ENCODE peak calls at places on chromosomes 12 and 14, in five cellular contexts. One of them, this sample, is unnamed.

GRCh38 chr14:104658325-104658712 is 31.1 kb upstream of the INF2 start:
- DNase-seq in anterior cingulate cortex: no peak
- DNase-seq in MG63: no peak
- DNase-seq in NAMALWA: peak
- DNase-seq in OCI-M1: no peak
- DNase-seq in this sample: no peak

GRCh38 chr12:104514127-104514810 is 57.5 kb downstream of the CHST11 start:
- DNase-seq in MG63: no peak
- DNase-seq in anterior cingulate cortex: no peak
- DNase-seq in OCI-M1: no peak
- DNase-seq in NAMALWA: no peak
- DNase-seq in this sample: no peak

GRCh38 chr12:4535092-4535491 is 3.6 kb upstream of the RAD51AP1 start:
- DNase-seq in OCI-M1: no peak
- DNase-seq in MG63: no peak
- DNase-seq in anterior cingulate cortex: no peak
- DNase-seq in NAMALWA: peak
- DNase-seq in this sample: no peak

GRCh38 chr12:116456683-116457082 is 102.5 kb upstream of the MAP1LC3B2 start:
- DNase-seq in anterior cingulate cortex: no peak
- DNase-seq in NAMALWA: no peak
- DNase-seq in MG63: no peak
- DNase-seq in OCI-M1: no peak
- DNase-seq in this sample: no peak

GRCh38 chr14:60510254-60510975 is 1.5 kb downstream of the SIX6 start:
- DNase-seq in OCI-M1: no peak
- DNase-seq in MG63: no peak
- DNase-seq in anterior cingulate cortex: no peak
- DNase-seq in NAMALWA: no peak
- DNase-seq in this sample: no peak

GRCh38 chr12:88571543-88571942 is 8.7 kb downstream of the KITLG start:
- DNase-seq in anterior cingulate cortex: no peak
- DNase-seq in MG63: peak
- DNase-seq in OCI-M1: no peak
- DNase-seq in NAMALWA: no peak
- DNase-seq in this sample: no peak

GRCh38 chr12:52976574-52977071 is 27.7 kb downstream of the KRT18 start:
- DNase-seq in OCI-M1: no peak
- DNase-seq in MG63: no peak
- DNase-seq in NAMALWA: no peak
- DNase-seq in anterior cingulate cortex: no peak
- DNase-seq in this sample: no peak

GRCh38 chr14:91998667-91999570 is 40.9 kb downstream of the TRIP11 start:
- DNase-seq in OCI-M1: peak
- DNase-seq in anterior cingulate cortex: no peak
- DNase-seq in NAMALWA: no peak
- DNase-seq in MG63: no peak
- DNase-seq in this sample: no peak

GRCh38 chr12:11652351-11653040 is 3.0 kb downstream of the ETV6 start:
- DNase-seq in NAMALWA: peak
- DNase-seq in anterior cingulate cortex: no peak
- DNase-seq in MG63: peak
- DNase-seq in OCI-M1: peak
- DNase-seq in this sample: peak

GRCh38 chr12:117680311-117680710 is 288.5 kb downstream of the KSR2 start:
- DNase-seq in NAMALWA: no peak
- DNase-seq in anterior cingulate cortex: no peak
- DNase-seq in OCI-M1: no peak
- DNase-seq in MG63: no peak
- DNase-seq in this sample: no peak

GRCh38 chr12:96236221-96236822 is 42.1 kb downstream of the ELK3 start:
- DNase-seq in anterior cingulate cortex: no peak
- DNase-seq in NAMALWA: no peak
- DNase-seq in OCI-M1: no peak
- DNase-seq in MG63: peak
- DNase-seq in this sample: peak

GRCh38 chr14:22715890-22716289 is 50.6 kb upstream of the OXA1L start:
- DNase-seq in NAMALWA: no peak
- DNase-seq in MG63: no peak
- DNase-seq in anterior cingulate cortex: no peak
- DNase-seq in OCI-M1: no peak
- DNase-seq in this sample: no peak

GRCh38 chr14:34052658-34053014 is 101.8 kb upstream of the EGLN3 start:
- DNase-seq in NAMALWA: no peak
- DNase-seq in anterior cingulate cortex: no peak
- DNase-seq in OCI-M1: no peak
- DNase-seq in MG63: peak
- DNase-seq in this sample: peak

GRCh38 chr12:120267736-120268135 is 2.2 kb upstream of the PXN start:
- DNase-seq in OCI-M1: no peak
- DNase-seq in MG63: no peak
- DNase-seq in anterior cingulate cortex: no peak
- DNase-seq in NAMALWA: no peak
- DNase-seq in this sample: no peak

GRCh38 chr14:69043598-69044267 is 64.6 kb upstream of the ACTN1 start:
- DNase-seq in NAMALWA: no peak
- DNase-seq in anterior cingulate cortex: no peak
- DNase-seq in OCI-M1: peak
- DNase-seq in MG63: peak
- DNase-seq in this sample: peak

GRCh38 chr12:3542911-3543310 is 51.9 kb downstream of the PRMT8 start:
- DNase-seq in MG63: no peak
- DNase-seq in OCI-M1: no peak
- DNase-seq in anterior cingulate cortex: no peak
- DNase-seq in NAMALWA: no peak
- DNase-seq in this sample: no peak

GRCh38 chr12:92973614-92974013 is 44.5 kb upstream of the EEA1 start:
- DNase-seq in anterior cingulate cortex: no peak
- DNase-seq in NAMALWA: no peak
- DNase-seq in MG63: peak
- DNase-seq in OCI-M1: peak
- DNase-seq in this sample: peak

GRCh38 chr12:131092911-131093901 is 139.5 kb downstream of the ADGRD1 start:
- DNase-seq in NAMALWA: peak
- DNase-seq in anterior cingulate cortex: no peak
- DNase-seq in OCI-M1: no peak
- DNase-seq in MG63: peak
- DNase-seq in this sample: peak

GRCh38 chr14:29743566-29743965 is 184.1 kb downstream of the PRKD1 start:
- DNase-seq in MG63: no peak
- DNase-seq in NAMALWA: no peak
- DNase-seq in anterior cingulate cortex: no peak
- DNase-seq in OCI-M1: no peak
- DNase-seq in this sample: no peak

GRCh38 chr12:84542289-84542688 is 370.3 kb downstream of the SLC6A15 start:
- DNase-seq in OCI-M1: no peak
- DNase-seq in anterior cingulate cortex: no peak
- DNase-seq in NAMALWA: no peak
- DNase-seq in MG63: no peak
- DNase-seq in this sample: no peak

GRCh38 chr12:127389923-127390322 is 877.0 kb upstream of the TMEM132C start:
- DNase-seq in MG63: peak
- DNase-seq in NAMALWA: no peak
- DNase-seq in anterior cingulate cortex: no peak
- DNase-seq in OCI-M1: no peak
- DNase-seq in this sample: no peak

This sample was measured in MV-4-11.